ENCODE peak calls at places on chromosomes 13 and 19, in four cellular contexts. P is myocyte; H is psoas muscle; E is stimulated activated naive CD8-positive, alpha-beta T cell treated with anti-CD3 and anti-CD28 coated beads, Interleukin-15, Interleukin-2, amounts not matched to agents 100 U/mL and 50 U/mL, for 24 hours. J is an unnamed sample.

GRCh38 chr13:83121904-83122303 is 760.4 kb downstream of the SLITRK1 start:
- DNase-seq in P (peak), H (no peak), E (no peak), J (no peak)

GRCh38 chr13:19182536-19182935 is 912 bp upstream of the TUBA3C start:
- DNase-seq in E (no peak), H (no peak), P (no peak), J (no peak)

GRCh38 chr19:34325961-34326360 is 39.0 kb upstream of the GPI start:
- DNase-seq in E (no peak), P (no peak), H (no peak), J (no peak)

GRCh38 chr19:4583961-4584669 is 24.6 kb upstream of the SEMA6B start:
- DNase-seq in E (peak), H (no peak), P (peak), J (no peak)

GRCh38 chr19:10544242-10544752 is 593 bp downstream of the ATG4D start:
- DNase-seq in E (peak), P (no peak), H (no peak), J (no peak)

GRCh38 chr13:102726430-102726829 is 31.6 kb upstream of the METTL21C start:
- DNase-seq in P (no peak), H (no peak), E (no peak), J (no peak)

GRCh38 chr19:53959176-53959757 is 3.5 kb upstream of the CACNG8 start:
- DNase-seq in H (no peak), E (no peak), P (no peak), J (no peak)

GRCh38 chr13:113834496-113835200 is 29.2 kb downstream of the GAS6 start:
- DNase-seq in P (no peak), E (no peak), H (peak), J (no peak)

GRCh38 chr19:6903446-6903845 is 16.1 kb downstream of the ADGRE1 start:
- DNase-seq in H (no peak), E (no peak), P (no peak), J (no peak)

GRCh38 chr13:76703621-76704020 is 182.6 kb downstream of the KCTD12 start:
- DNase-seq in E (no peak), H (no peak), P (no peak), J (no peak)

GRCh38 chr19:47819841-47820244 is 1.9 kb upstream of the CRX start:
- DNase-seq in E (no peak), P (no peak), H (no peak), J (no peak)

GRCh38 chr19:2724148-2724557 is 3.0 kb upstream of the DIRAS1 start:
- DNase-seq in E (no peak), P (no peak), H (no peak), J (no peak)

GRCh38 chr19:39814595-39814994 is 19.4 kb downstream of the DYRK1B start:
- DNase-seq in H (no peak), E (no peak), P (no peak), J (no peak)

GRCh38 chr13:76638160-76638559 is 248.0 kb downstream of the KCTD12 start:
- DNase-seq in P (no peak), H (no peak), E (no peak), J (no peak)

GRCh38 chr19:35757231-35757748 is 461 bp upstream of the HSPB6 start:
- DNase-seq in P (peak), E (peak), H (peak), J (no peak)

GRCh38 chr13:43128504-43128929 is 105.1 kb downstream of the DNAJC15 start:
- DNase-seq in P (no peak), E (no peak), H (peak), J (no peak)

GRCh38 chr13:33494596-33495214 is 209.2 kb upstream of the STARD13 start:
- DNase-seq in E (no peak), P (peak), H (no peak), J (no peak)

GRCh38 chr19:45526143-45526542 is 18.9 kb downstream of the VASP start:
- DNase-seq in E (no peak), P (peak), H (peak), J (no peak)

GRCh38 chr19:45826934-45827333 is 11.8 kb upstream of the RSPH6A start:
- DNase-seq in E (no peak), P (peak), H (no peak), J (no peak)

GRCh38 chr13:27183561-27184147 is 12.0 kb upstream of the USP12 start:
- DNase-seq in P (no peak), H (no peak), E (no peak), J (no peak)

GRCh38 chr13:100203696-100204367 is 114.9 kb downstream of the PCCA start:
- DNase-seq in H (no peak), P (peak), E (no peak), J (no peak)

GRCh38 chr19:15479391-15480345 is at the start of gene PGLYRP2:
- DNase-seq in E (no peak), P (peak), H (no peak), J (no peak)

GRCh38 chr19:50721441-50722137 is 1.6 kb upstream of the CLEC11A start:
- DNase-seq in H (peak), E (no peak), P (peak), J (no peak)

GRCh38 chr19:32324631-32325215 is 20.7 kb upstream of the ZNF507 start:
- DNase-seq in H (no peak), E (no peak), P (no peak), J (no peak)

GRCh38 chr13:31807090-31807541 is 67.8 kb downstream of the RXFP2 start:
- DNase-seq in P (peak), H (no peak), E (peak), J (peak)

J was measured in T-helper 17 cell.